ENCODE peak calls at places on chromosomes 3 and 15, in nine cellular contexts. M, E, F, S, T, B, D, Q and K are unnamed samples.
A peak's percentile ranks its signal among the peaks of the same experiment; 100 is the strongest.

GRCh38 chr3:81887448-81887847 is 126.0 kb upstream of the GBE1 start:
- DNase-seq in F (peak; percentile 2), E (no peak), M (no peak), S (no peak), D (no peak), B (no peak), Q (no peak), T (no peak), K (no peak)

GRCh38 chr3:114333180-114333922 is 39.5 kb downstream of the TIGIT start:
- DNase-seq in B (no peak), Q (no peak), E (no peak), M (no peak), S (no peak), D (no peak), T (no peak), F (no peak), K (no peak)

GRCh38 chr3:38121832-38122461 is 15.0 kb downstream of the ACAA1 start:
- DNase-seq in F (no peak), S (no peak), Q (peak; percentile 13), M (no peak), B (no peak), D (no peak), E (peak; percentile 40), T (no peak), K (no peak)

GRCh38 chr3:111831840-111832239 is 27.2 kb upstream of the PHLDB2 start:
- DNase-seq in F (no peak), D (no peak), M (peak; percentile 83), T (no peak), B (no peak), E (no peak), S (no peak), Q (no peak), K (no peak)

GRCh38 chr3:99753268-99753975 is 64.2 kb upstream of the CMSS1 start:
- DNase-seq in D (peak; percentile 68), B (no peak), F (peak; percentile 28), E (no peak), Q (no peak), S (no peak), T (peak; percentile 50), M (peak; percentile 74), K (peak; percentile 41)

GRCh38 chr3:141477224-141477623 is 9.6 kb upstream of the RASA2 start:
- DNase-seq in T (peak; percentile 84), Q (no peak), D (no peak), F (peak; percentile 20), E (no peak), B (no peak), M (peak; percentile 90), S (no peak), K (no peak)

GRCh38 chr15:90063733-90064247 is 38.5 kb downstream of the IDH2 start:
- DNase-seq in F (no peak), S (peak; percentile 33), E (no peak), D (no peak), Q (peak; percentile 67), B (no peak), T (no peak), M (no peak), K (no peak)

GRCh38 chr3:170961616-170962400 is 53.4 kb upstream of the EIF5A2 start:
- DNase-seq in T (peak; percentile 72), E (no peak), B (no peak), D (peak; percentile 46), S (no peak), Q (no peak), F (peak; percentile 76), M (peak; percentile 40), K (no peak)

GRCh38 chr15:74134387-74135027 is 4.1 kb downstream of the ISLR2 start:
- DNase-seq in E (peak; percentile 73), S (peak; percentile 38), M (no peak), T (no peak), F (no peak), Q (peak; percentile 51), D (peak; percentile 78), B (no peak), K (no peak)

GRCh38 chr3:15272431-15273196 is 59.8 kb downstream of the SH3BP5 start:
- DNase-seq in T (no peak), M (no peak), D (no peak), F (no peak), S (no peak), E (peak; percentile 50), B (no peak), Q (no peak), K (no peak)

DNA sequence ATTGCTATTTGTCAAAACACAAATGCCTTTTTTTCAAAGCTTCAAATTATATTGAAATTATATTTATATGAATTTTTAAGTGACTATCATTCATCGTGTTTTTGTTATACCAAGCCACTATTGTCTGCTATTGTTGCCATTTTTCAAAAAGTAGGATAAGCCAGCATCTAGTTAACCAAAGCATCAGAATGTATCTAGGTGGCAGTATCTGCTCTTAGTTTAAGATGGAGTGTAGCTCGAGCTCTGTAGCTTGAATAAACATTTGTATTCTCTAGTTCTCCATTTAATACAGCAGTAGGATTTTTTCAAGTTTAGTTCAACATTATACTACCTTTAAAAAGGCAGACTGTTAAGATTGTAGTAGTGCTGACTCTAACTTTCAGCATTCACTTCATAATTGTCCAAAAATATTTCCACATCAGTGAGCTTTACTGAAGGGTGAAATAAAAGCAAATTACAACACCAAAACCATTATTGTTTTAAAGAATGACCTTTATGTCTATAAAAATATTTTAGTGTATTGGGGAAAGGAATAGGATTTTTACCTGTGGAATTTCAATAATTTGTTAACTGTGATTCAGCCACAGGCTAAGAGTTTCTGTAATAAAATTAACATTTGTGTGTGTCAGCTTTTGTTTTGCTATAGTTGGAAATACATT is 19.6 kb upstream of the C15orf61 start:
- DNase-seq in Q (no peak), B (no peak), S (no peak), D (peak; percentile 9), M (peak; percentile 10), E (no peak), T (no peak), F (peak; percentile 24), K (no peak)
- TF ChIP-seq CTCF in Q (no peak), B (no peak), S (peak; percentile 4), D (peak; percentile 44), M (peak; percentile 7), E (peak; percentile 9), T (no peak), F (peak; percentile 49), K (no peak)

DNA sequence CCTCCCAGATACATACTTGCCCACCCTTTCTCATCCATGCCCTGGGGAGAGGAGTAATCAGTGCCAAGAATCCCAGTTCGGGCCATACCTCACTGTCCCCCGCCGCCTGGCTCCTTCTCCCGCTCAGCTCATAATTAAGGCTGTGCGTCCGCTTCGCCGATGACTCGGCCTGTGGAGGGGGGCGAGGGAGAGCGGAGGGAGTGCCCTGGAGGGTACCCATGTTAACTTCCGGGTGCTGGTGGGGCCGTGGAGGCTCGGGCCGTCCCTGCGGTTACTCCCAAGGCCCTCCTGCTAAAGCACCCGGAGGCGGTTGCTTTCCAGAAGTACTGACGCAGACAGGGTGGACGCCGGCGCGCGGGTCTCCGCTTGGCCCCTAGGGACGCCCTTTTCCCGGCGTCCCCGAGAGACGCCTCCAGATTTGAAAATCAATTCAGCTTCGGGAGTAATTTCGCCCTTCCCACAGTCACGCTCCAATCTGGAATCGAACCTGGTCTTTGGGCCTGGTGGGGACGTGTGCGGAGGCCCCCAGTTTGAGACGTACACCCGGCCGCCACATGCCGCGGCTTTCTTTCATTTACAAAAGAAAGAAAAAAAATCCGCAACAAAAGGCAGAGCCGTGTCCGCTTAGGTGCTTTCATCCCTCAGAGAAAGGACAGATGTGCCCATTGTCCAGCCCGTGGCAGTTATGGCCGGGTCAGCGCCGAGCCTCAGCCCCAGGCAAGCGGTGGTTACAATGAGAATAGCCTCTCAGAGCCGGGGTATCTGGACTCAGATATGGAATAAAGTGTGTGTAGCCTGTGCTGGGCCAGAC is 1.0 kb upstream of the ONECUT1 start:
- DNase-seq in E (no peak), M (no peak), Q (no peak), T (no peak), S (no peak), D (peak; percentile 63), F (no peak), B (no peak), K (no peak)
- H3K27me3 ChIP-seq in E (peaks cover 76% of the 10 kb centered on the region), M (peaks cover 92% of the 10 kb centered on the region), Q (peaks cover 68% of the 10 kb centered on the region), T (peaks cover 20% of the 10 kb centered on the region), S (peaks cover 98% of the 10 kb centered on the region), D (peaks cover 99% of the 10 kb centered on the region), F (peaks cover 29% of the 10 kb centered on the region), B (peaks cover 99% of the 10 kb centered on the region), K (no peaks in the 10 kb centered on the region)

GRCh38 chr3:172057059-172057458 is 17.7 kb downstream of the FNDC3B start:
- DNase-seq in B (no peak), T (no peak), F (no peak), S (no peak), E (no peak), M (no peak), Q (no peak), D (no peak), K (no peak)

GRCh38 chr3:172057624-172058023 is 18.2 kb downstream of the FNDC3B start:
- DNase-seq in E (no peak), B (no peak), M (no peak), Q (no peak), D (no peak), S (no peak), F (no peak), T (no peak), K (no peak)

GRCh38 chr3:172061724-172062184 is 22.4 kb downstream of the FNDC3B start:
- DNase-seq in F (peak; percentile 88), Q (no peak), T (no peak), B (no peak), E (no peak), S (peak; percentile 43), M (no peak), D (no peak), K (no peak)

GRCh38 chr3:172059532-172059931 is 20.2 kb downstream of the FNDC3B start:
- DNase-seq in D (no peak), T (no peak), S (no peak), E (no peak), M (no peak), F (no peak), Q (no peak), B (no peak), K (no peak)

DNA sequence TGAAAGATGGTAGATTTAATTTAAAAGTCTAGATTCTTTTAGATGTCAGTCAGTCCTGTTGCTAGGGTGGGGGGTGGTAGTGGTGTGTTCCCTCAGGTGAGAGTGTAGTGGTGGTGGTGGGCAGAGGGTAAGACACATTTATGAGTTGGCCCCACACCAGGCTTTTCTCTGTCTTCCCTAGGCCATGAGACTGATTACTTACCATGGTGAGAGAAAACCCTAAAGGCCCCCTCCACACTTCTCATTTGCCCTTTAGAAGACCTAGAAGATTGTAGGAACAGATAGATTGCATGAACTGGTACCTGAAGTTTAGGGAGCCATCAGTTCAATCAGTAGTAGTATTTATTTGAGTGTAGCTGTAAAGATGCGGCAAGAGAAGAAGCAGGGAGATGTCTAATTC is 20.9 kb downstream of the FNDC3B start:
- DNase-seq in T (no peak), E (no peak), S (no peak), F (no peak), Q (no peak), B (no peak), D (no peak), M (no peak), K (no peak)
- H3K4me1 ChIP-seq in T (peaks cover 29% of the 10 kb centered on the region), E (peaks cover 71% of the 10 kb centered on the region), S (peaks cover 89% of the 10 kb centered on the region), F (peaks cover 100% of the 10 kb centered on the region), Q (peaks cover 99% of the 10 kb centered on the region), B (no peaks in the 10 kb centered on the region), D (peaks cover 13% of the 10 kb centered on the region), M (peaks cover 10% of the 10 kb centered on the region), K (peaks cover 38% of the 10 kb centered on the region)

DNA sequence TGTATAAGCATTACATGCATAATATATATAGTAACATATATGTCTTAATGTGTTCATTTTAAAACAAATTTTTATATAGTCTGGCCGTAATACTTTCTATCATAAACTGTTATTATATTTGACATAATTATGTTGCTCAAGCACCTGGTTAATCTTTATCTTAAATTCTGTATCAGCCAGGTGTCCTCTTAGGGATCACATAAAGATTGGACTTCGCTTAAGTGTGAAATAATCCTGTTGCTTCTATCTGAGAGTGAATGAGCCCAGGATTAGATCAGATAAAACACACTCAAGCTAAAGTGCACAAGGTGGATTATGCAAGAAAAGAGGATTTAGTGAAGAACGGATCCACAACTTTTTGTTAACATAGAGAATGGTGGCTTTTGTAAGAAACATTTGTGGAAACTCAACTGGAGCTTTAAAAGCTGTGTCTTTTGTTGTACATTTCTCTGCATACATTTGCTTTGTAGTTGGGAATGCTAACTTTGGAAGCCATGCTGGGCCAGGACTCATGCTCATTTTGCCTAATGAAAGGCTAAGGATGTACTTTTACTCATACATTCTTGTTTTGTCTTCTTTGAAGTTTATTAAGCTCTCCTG is 437.8 kb downstream of the ZIC1 start:
- DNase-seq in D (no peak), T (no peak), M (no peak), S (no peak), Q (no peak), E (no peak), F (no peak), B (no peak), K (no peak)
- TF ChIP-seq CTCF in D (no peak), T (no peak), M (no peak), S (no peak), Q (no peak), E (no peak), F (no peak), B (no peak), K (no peak)